ENCODE peak calls at places on chromosomes 3 and 15, in six cellular contexts. L, M, U, E, S and D are unnamed samples.

GRCh38 chr3:88031543-88032148 is 27.2 kb downstream of the CGGBP1 start:
- DNase-seq in E (no peak), U (no peak), S (no peak), L (peak), M (no peak), D (no peak)

GRCh38 chr3:156693166-156693565 is 18.8 kb downstream of the TIPARP start:
- DNase-seq in S (no peak), L (no peak), U (no peak), M (no peak), E (no peak), D (no peak)

GRCh38 chr3:53192608-53193007 is 31.6 kb downstream of the PRKCD start:
- DNase-seq in M (no peak), L (no peak), U (no peak), E (no peak), S (no peak), D (no peak)

GRCh38 chr3:182671942-182672341 is 121.4 kb upstream of the ATP11B start:
- DNase-seq in L (no peak), E (peak), U (no peak), M (no peak), S (no peak), D (no peak)

GRCh38 chr3:45958333-45958791 is 15.1 kb downstream of the CXCR6 start:
- DNase-seq in S (no peak), E (no peak), M (no peak), U (no peak), L (no peak), D (no peak)

GRCh38 chr3:46349484-46350261 is 4.2 kb upstream of the CCR2 start:
- DNase-seq in E (no peak), M (no peak), U (no peak), S (no peak), L (no peak), D (no peak)

GRCh38 chr15:99385865-99386264 is 134.6 kb downstream of the LRRC28 start:
- DNase-seq in E (peak), L (no peak), M (peak), U (no peak), S (peak), D (no peak)

GRCh38 chr3:96266395-96267187 is 547.8 kb upstream of the EPHA6 start:
- DNase-seq in L (peak), S (no peak), M (no peak), U (no peak), E (no peak), D (peak)

GRCh38 chr3:196012481-196012880 is 69.4 kb downstream of the TFRC start:
- DNase-seq in U (no peak), M (no peak), E (no peak), L (peak), S (no peak), D (peak)

DNA sequence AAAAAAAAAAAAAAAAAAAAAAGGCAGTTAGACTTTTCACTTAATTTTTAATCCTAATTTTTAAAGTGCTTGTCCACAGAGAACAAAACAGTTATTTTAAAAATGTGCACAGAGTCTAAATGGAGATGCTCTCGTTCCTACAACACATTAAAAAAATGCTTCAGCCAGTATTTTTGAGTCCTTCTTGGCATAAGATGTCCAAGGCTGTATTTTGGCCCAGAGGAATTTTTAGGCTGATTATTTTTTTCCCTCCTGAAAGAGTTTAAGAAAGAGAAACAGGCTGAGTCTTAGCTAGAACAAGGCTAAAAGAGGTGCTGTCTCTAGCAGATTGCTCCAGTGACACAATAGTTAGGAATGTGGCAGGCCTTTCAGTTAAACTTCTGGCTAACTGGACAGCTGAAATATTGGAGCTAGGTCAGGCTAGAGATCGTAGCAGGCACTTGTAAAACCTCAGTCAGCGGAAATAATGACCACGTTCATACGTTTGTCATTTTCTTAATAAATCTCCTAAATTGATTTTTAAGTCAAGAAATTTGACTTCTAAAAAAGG is 271.5 kb upstream of the RARB start:
- DNase-seq in U (peak), S (no peak), M (no peak), E (no peak), L (peak), D (no peak)
- H3K27ac ChIP-seq in U (peak), S (no peak), M (no peak), E (no peak), L (no peak), D (no peak)

GRCh38 chr3:151263126-151263525 is 15.2 kb downstream of the P2RY14 start:
- DNase-seq in L (no peak), M (peak), U (no peak), S (no peak), E (no peak), D (no peak)

GRCh38 chr3:151264611-151265010 is 13.7 kb downstream of the P2RY14 start:
- DNase-seq in S (no peak), M (no peak), E (no peak), U (no peak), L (no peak), D (no peak)

GRCh38 chr3:151265166-151265565 is 13.2 kb downstream of the P2RY14 start:
- DNase-seq in M (no peak), L (no peak), E (no peak), S (no peak), U (no peak), D (no peak)

GRCh38 chr3:151268267-151269235 is 9.8 kb downstream of the P2RY14 start:
- DNase-seq in L (no peak), E (no peak), M (no peak), U (no peak), S (no peak), D (no peak)

GRCh38 chr3:151265866-151266265 is 12.5 kb downstream of the P2RY14 start:
- DNase-seq in M (no peak), E (no peak), U (peak), L (no peak), S (no peak), D (no peak)
- H3K27ac ChIP-seq in M (no peak), E (no peak), U (no peak), L (no peak), S (peak), D (no peak)

GRCh38 chr3:138408751-138409161 is 25.7 kb upstream of the ESYT3 start:
- DNase-seq in U (no peak), S (no peak), M (no peak), E (no peak), L (no peak), D (no peak)
- H3K27ac ChIP-seq in U (no peak), S (no peak), M (no peak), E (no peak), L (no peak), D (no peak)

DNA sequence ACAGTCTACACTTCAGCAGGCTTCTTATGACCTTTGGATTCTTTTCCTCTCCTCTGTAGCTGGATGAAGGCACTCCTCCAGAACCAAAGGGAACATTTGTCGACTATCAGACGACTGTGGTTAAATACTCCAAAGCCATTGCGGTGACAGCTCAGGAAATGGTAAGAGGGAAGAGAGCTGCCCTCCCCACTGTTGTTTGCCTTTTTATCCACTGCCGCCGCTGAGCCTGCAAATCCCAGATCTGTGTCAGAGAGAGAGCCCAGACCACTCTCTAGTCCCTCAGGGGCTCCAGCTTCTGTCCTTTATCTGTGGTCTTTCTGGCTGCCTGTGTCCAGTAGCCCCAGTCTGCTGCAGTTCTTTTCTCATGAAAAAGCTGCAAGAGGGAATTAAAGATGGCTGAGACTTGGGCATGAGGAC is 261.5 kb upstream of the TPM1 start:
- DNase-seq in M (no peak), U (peak), E (no peak), L (no peak), S (peak), D (no peak)
- H3K27ac ChIP-seq in M (no peak), U (no peak), E (no peak), L (no peak), S (no peak), D (no peak)

GRCh38 chr15:92934706-92935105 is 34.6 kb downstream of the CHD2 start:
- DNase-seq in M (no peak), S (no peak), U (no peak), L (no peak), E (no peak), D (no peak)

GRCh38 chr15:92936693-92937092 is 36.6 kb downstream of the CHD2 start:
- DNase-seq in L (no peak), S (no peak), M (no peak), E (no peak), U (no peak), D (no peak)

GRCh38 chr15:92936138-92936537 is 36.0 kb downstream of the CHD2 start:
- DNase-seq in U (no peak), S (no peak), E (no peak), L (no peak), M (no peak), D (no peak)

GRCh38 chr15:92938387-92938786 is 38.3 kb downstream of the CHD2 start:
- DNase-seq in M (no peak), S (no peak), L (no peak), U (no peak), E (no peak), D (no peak)

GRCh38 chr15:92937880-92938279 is 37.8 kb downstream of the CHD2 start:
- DNase-seq in E (no peak), U (no peak), M (no peak), S (no peak), L (no peak), D (no peak)
- H3K27ac ChIP-seq in E (no peak), U (peak), M (no peak), S (no peak), L (no peak), D (no peak)